ENCODE peak calls at places on chromosomes 7 and 10, in four cellular contexts. R is CD8-positive, alpha-beta T cell; V is osteocyte; F is brain microvascular endothelial cell. D is an unnamed sample.

GRCh38 chr7:8177109-8177933 is 84.6 kb downstream of the ICA1 start:
- DNase-seq in F (no peak), R (no peak), V (no peak), D (no peak)

GRCh38 chr7:107085180-107085579 is 40.7 kb downstream of the PRKAR2B start:
- DNase-seq in V (no peak), F (no peak), R (no peak), D (no peak)

GRCh38 chr10:86758231-86759072 is 2.0 kb downstream of the BMPR1A start:
- DNase-seq in V (no peak), F (no peak), R (no peak), D (no peak)

GRCh38 chr7:22292519-22292918 is 64.4 kb downstream of the RAPGEF5 start:
- DNase-seq in V (no peak), R (no peak), F (no peak), D (no peak)

GRCh38 chr10:131774618-131775443 is 126.0 kb upstream of the PPP2R2D start:
- DNase-seq in V (peak; percentile 80), R (no peak), F (no peak), D (no peak)

GRCh38 chr7:132255898-132256297 is 320.4 kb downstream of the PLXNA4 start:
- DNase-seq in F (no peak), V (peak; percentile 90), R (no peak), D (no peak)

GRCh38 chr10:91163709-91164474 is 56.6 kb upstream of the PCGF5 start:
- DNase-seq in R (no peak), V (peak; percentile 87), F (peak; percentile 80), D (peak; percentile 49)

GRCh38 chr7:121204537-121204936 is 124.3 kb upstream of the WNT16 start:
- DNase-seq in R (no peak), F (no peak), V (no peak), D (no peak)

GRCh38 chr10:5911670-5912069 is 21.6 kb downstream of the FBH1 start:
- DNase-seq in F (no peak), V (no peak), R (no peak), D (no peak)

GRCh38 chr7:35975851-35976454 is 175.1 kb downstream of the SEPTIN7 start:
- DNase-seq in F (peak; percentile 79), R (no peak), V (no peak), D (peak; percentile 56)

GRCh38 chr7:77157446-77157845 is 35.0 kb downstream of the CCDC146 start:
- DNase-seq in F (no peak), V (no peak), R (no peak), D (no peak)

GRCh38 chr10:115093286-115093775 is at the start of gene ATRNL1:
- DNase-seq in V (peak; percentile 86), F (no peak), R (no peak), D (no peak)

GRCh38 chr7:74269757-74270277 is 15.6 kb upstream of the RFC2 start:
- DNase-seq in F (peak; percentile 58), V (no peak), R (peak; percentile 65), D (no peak)

GRCh38 chr7:99248391-99249067 is 24.1 kb upstream of the MYH16 start:
- DNase-seq in R (no peak), V (no peak), F (no peak), D (no peak)

GRCh38 chr10:34940436-34940835 is 125.3 kb upstream of the PARD3 start:
- DNase-seq in R (no peak), V (no peak), F (no peak), D (no peak)

GRCh38 chr10:88114368-88114767 is 250.9 kb downstream of the PTEN start:
- DNase-seq in V (no peak), F (peak; percentile 44), R (no peak), D (no peak)

GRCh38 chr7:36763084-36763807 is 39.0 kb upstream of the AOAH start:
- DNase-seq in R (no peak), V (no peak), F (no peak), D (no peak)

GRCh38 chr10:73810735-73811465 is 498 bp downstream of the NDST2 start:
- DNase-seq in F (no peak), V (no peak), R (peak; percentile 76), D (no peak)

GRCh38 chr10:17029581-17030271 is 99.9 kb downstream of the CUBN start:
- DNase-seq in R (peak; percentile 74), V (no peak), F (peak; percentile 93), D (no peak)

GRCh38 chr7:47979145-47979831 is at the start of gene HUS1:
- DNase-seq in F (peak; percentile 76), V (peak; percentile 92), R (peak; percentile 94), D (peak; percentile 59)

GRCh38 chr10:97925308-97925938 is 75.8 kb downstream of the GOLGA7B start:
- DNase-seq in V (no peak), R (no peak), F (no peak), D (no peak)

GRCh38 chr10:130371686-130372085 is 235.5 kb downstream of the GLRX3 start:
- DNase-seq in V (no peak), R (no peak), F (no peak), D (no peak)

GRCh38 chr7:2487586-2488271 is 11.5 kb upstream of the GRIFIN start:
- DNase-seq in F (no peak), R (no peak), V (no peak), D (no peak)

GRCh38 chr10:121662945-121663917 is 65.0 kb upstream of the FGFR2 start:
- DNase-seq in R (no peak), F (no peak), V (no peak), D (no peak)

GRCh38 chr7:106521541-106521940 is 139.4 kb downstream of the CCDC71L start:
- DNase-seq in F (no peak), R (no peak), V (no peak), D (no peak)

GRCh38 chr7:38929460-38930171 is 20.6 kb upstream of the VPS41 start:
- DNase-seq in F (no peak), R (no peak), V (no peak), D (no peak)

GRCh38 chr10:130329792-130330191 is 193.6 kb downstream of the GLRX3 start:
- DNase-seq in R (no peak), F (no peak), V (no peak), D (no peak)

GRCh38 chr7:112238852-112239610 is 32.5 kb downstream of the ZNF277 start:
- DNase-seq in V (no peak), R (no peak), F (peak; percentile 56), D (no peak)

GRCh38 chr10:97365761-97366351 is 31.3 kb upstream of the FRAT2 start:
- DNase-seq in V (no peak), F (no peak), R (no peak), D (no peak)

GRCh38 chr10:95176101-95176500 is 17.9 kb upstream of the ACSM6 start:
- DNase-seq in V (no peak), R (no peak), F (no peak), D (no peak)
- TF ChIP-seq CTCF in V (no peak), R (no peak), F (no peak), D (no peak)

DNA sequence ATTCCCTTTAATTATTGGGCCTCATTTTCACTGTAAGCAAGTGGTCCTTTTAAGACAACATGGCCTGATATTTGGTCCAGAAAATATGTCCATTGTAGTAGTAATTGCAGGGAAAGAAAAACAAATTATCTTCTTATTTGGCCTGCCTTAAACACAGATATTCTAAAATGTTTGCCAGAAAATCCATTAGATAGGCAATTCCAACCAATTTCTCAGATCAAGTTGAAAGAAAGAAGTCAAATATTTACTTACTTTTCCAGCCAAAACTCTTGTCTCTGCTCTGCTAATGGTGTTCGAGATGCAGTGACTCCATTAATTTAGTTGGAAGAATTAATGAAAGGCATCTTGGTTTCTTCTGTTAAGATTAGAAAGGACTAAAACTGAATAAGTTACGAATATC is 757.3 kb upstream of the IGFBP3 start:
- DNase-seq in V (no peak), R (no peak), F (no peak), D (no peak)
- TF ChIP-seq CTCF in V (no peak), R (no peak), F (no peak), D (no peak)

DNA sequence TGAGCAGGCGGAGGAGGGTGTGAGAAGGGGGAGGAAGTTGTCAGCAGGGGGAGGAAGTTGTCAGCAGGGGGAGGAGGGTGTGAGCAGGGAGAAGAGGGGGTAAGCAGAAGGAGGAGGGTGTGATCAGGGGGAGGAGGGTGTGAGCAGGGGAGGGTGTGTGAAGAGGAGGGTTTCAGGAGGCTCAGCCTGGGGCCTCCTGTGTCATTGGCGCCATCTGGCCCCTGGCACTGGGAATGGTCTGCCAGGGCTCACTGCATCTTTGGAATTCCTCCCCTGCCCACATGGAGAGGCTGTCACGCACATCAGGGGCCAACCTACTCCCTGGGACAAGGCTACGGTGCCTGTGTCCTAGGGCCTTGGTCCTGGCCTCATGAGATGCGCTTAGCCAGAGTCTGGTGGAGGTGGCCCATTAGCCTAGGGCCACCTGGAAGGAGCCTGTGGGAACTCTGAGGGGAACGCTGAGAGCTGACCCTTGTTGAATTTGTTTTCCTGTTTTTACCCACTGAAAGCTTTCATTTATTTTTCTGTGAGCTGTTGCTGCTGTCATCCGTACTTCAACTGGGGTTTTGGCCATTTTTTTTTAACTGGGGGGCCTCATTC is 18.0 kb downstream of the CAMK2B start:
- DNase-seq in F (peak; percentile 20), R (peak; percentile 36), V (peak; percentile 77), D (no peak)
- TF ChIP-seq CTCF in F (peak; percentile 61), R (no peak), V (peak; percentile 34), D (peak; percentile 43)

DNA sequence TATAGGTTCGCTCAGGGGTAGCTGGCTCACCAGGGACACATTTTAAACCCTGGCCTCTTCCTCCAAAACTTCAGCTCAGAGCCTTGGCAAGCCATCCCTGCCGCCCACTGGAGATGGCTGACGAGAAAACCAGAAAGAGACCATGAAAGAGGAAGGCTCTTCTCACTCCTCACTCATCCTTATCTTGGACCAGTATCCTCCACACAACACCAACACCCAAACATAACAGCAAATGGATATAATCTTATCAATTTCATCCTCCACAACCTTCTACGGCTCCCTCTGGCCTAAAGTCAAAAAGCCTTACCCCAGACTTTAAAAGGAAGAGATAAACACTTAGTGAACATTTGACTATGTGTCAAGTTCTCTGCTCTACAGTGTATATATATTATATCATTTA is 26.9 kb downstream of the DLG5 start:
- DNase-seq in V (no peak), F (no peak), R (no peak), D (no peak)
- TF ChIP-seq CTCF in V (no peak), F (no peak), R (no peak), D (no peak)

GRCh38 chr7:18068745-18069144 is 41.1 kb upstream of the PRPS1L1 start:
- DNase-seq in V (no peak), R (no peak), F (no peak), D (no peak)

GRCh38 chr7:18064242-18064838 is 36.7 kb upstream of the PRPS1L1 start:
- DNase-seq in F (peak; percentile 16), V (no peak), R (no peak), D (no peak)
- TF ChIP-seq CTCF in F (peak; percentile 71), V (peak; percentile 32), R (no peak), D (peak; percentile 51)

DNA sequence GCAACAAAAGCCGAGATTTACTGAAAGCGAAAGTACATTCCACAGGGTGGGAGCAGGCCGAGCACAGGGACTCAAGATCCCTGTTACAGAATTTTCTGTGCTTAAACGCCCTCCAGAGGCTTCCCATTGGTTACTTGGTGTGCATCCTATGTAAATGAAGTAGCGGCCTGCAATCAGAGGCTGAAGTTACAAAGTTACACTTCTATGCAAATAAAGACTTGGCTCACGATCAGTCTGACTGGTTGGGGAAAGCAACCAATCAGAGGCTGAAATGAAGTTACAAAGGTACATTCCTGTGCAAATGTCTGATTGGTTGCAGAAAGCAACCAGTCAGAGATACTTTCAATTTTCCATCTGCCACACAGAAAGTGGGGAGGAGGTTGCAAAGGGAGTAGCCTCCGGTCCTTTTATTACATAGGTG is 4.1 kb downstream of the ACBD7 start:
- DNase-seq in V (no peak), R (no peak), F (peak; percentile 99), D (peak; percentile 88)
- TF ChIP-seq CTCF in V (peak; percentile 36), R (no peak), F (peak; percentile 15), D (peak; percentile 2)

D was measured in AG04450.